ENCODE peak calls at places on chromosome 11, in four cellular contexts. One of them, this sample, is unnamed.

GRCh38 chr11:111586305-111586915 is 15.8 kb upstream of the SIK2 start:
- DNase-seq in GM12878: no peak
- DNase-seq in HepG2: peak; percentile 51
- DNase-seq in K562: peak; percentile 64
- DNase-seq in this sample: peak; percentile 56

GRCh38 chr11:128549256-128549944 is 38.0 kb downstream of the ETS1 start:
- DNase-seq in GM12878: no peak
- DNase-seq in HepG2: no peak
- DNase-seq in K562: no peak
- DNase-seq in this sample: no peak

GRCh38 chr11:57513911-57514537 is 1.5 kb downstream of the SLC43A1 start:
- DNase-seq in GM12878: no peak
- DNase-seq in HepG2: no peak
- DNase-seq in K562: peak; percentile 56
- DNase-seq in this sample: no peak

GRCh38 chr11:17273668-17274321 is 2.7 kb upstream of the NUCB2 start:
- DNase-seq in GM12878: no peak
- DNase-seq in HepG2: no peak
- DNase-seq in K562: peak; percentile 37
- DNase-seq in this sample: peak; percentile 43

GRCh38 chr11:251550-251949 is 14.8 kb downstream of the PSMD13 start:
- DNase-seq in GM12878: no peak
- DNase-seq in HepG2: no peak
- DNase-seq in K562: peak; percentile 27
- DNase-seq in this sample: no peak

GRCh38 chr11:73317373-73317772 is 9.3 kb downstream of the ARHGEF17 start:
- DNase-seq in GM12878: no peak
- DNase-seq in HepG2: no peak
- DNase-seq in K562: no peak
- DNase-seq in this sample: no peak

GRCh38 chr11:85740464-85741400 is 54.7 kb upstream of the CCDC89 start:
- DNase-seq in GM12878: no peak
- DNase-seq in HepG2: no peak
- DNase-seq in K562: no peak
- DNase-seq in this sample: no peak

GRCh38 chr11:17611503-17612220 is 64.6 kb downstream of the OTOG start:
- DNase-seq in GM12878: no peak
- DNase-seq in HepG2: no peak
- DNase-seq in K562: no peak
- DNase-seq in this sample: no peak

GRCh38 chr11:15113381-15113780 is 1.3 kb upstream of the INSC start:
- DNase-seq in GM12878: peak; percentile 73
- DNase-seq in HepG2: no peak
- DNase-seq in K562: no peak
- DNase-seq in this sample: no peak

GRCh38 chr11:119982517-119983239 is 155.2 kb downstream of the TRIM29 start:
- DNase-seq in GM12878: no peak
- DNase-seq in HepG2: no peak
- DNase-seq in K562: no peak
- DNase-seq in this sample: no peak

GRCh38 chr11:57485217-57486007 is 25.1 kb downstream of the RTN4RL2 start:
- DNase-seq in GM12878: no peak
- DNase-seq in HepG2: no peak
- DNase-seq in K562: no peak
- DNase-seq in this sample: no peak

GRCh38 chr11:122113836-122114235 is 2.2 kb downstream of the BLID start:
- DNase-seq in GM12878: no peak
- DNase-seq in HepG2: no peak
- DNase-seq in K562: no peak
- DNase-seq in this sample: no peak

GRCh38 chr11:112281776-112282175 is 21.1 kb upstream of the PLET1 start:
- DNase-seq in GM12878: no peak
- DNase-seq in HepG2: no peak
- DNase-seq in K562: no peak
- DNase-seq in this sample: no peak

GRCh38 chr11:65574963-65575567 is 788 bp upstream of the EHBP1L1 start:
- DNase-seq in GM12878: no peak
- DNase-seq in HepG2: no peak
- DNase-seq in K562: peak; percentile 92
- DNase-seq in this sample: no peak

GRCh38 chr11:113407163-113407562 is 19.6 kb downstream of the ANKK1 start:
- DNase-seq in GM12878: no peak
- DNase-seq in HepG2: no peak
- DNase-seq in K562: no peak
- DNase-seq in this sample: no peak

GRCh38 chr11:93740802-93741093 is 547 bp downstream of the TAF1D start:
- DNase-seq in GM12878: no peak
- DNase-seq in HepG2: peak; percentile 60
- DNase-seq in K562: peak; percentile 80
- DNase-seq in this sample: peak; percentile 35

GRCh38 chr11:61022311-61023085 is 51.0 kb downstream of the CD6 start:
- DNase-seq in GM12878: no peak
- DNase-seq in HepG2: no peak
- DNase-seq in K562: no peak
- DNase-seq in this sample: no peak

GRCh38 chr11:41010361-41011050 is 448.9 kb downstream of the LRRC4C start:
- DNase-seq in GM12878: no peak
- DNase-seq in HepG2: no peak
- DNase-seq in K562: no peak
- DNase-seq in this sample: no peak

GRCh38 chr11:8964324-8965320 is at the start of gene TMEM9B:
- DNase-seq in GM12878: peak; percentile 62
- DNase-seq in HepG2: peak; percentile 84
- DNase-seq in K562: peak; percentile 92
- DNase-seq in this sample: peak; percentile 87

GRCh38 chr11:15149050-15149449 is 34.3 kb downstream of the INSC start:
- DNase-seq in GM12878: no peak
- DNase-seq in HepG2: no peak
- DNase-seq in K562: no peak
- DNase-seq in this sample: no peak

GRCh38 chr11:114061053-114062049 is 1.8 kb downstream of the ZBTB16 start:
- DNase-seq in GM12878: no peak
- DNase-seq in HepG2: no peak
- DNase-seq in K562: no peak
- DNase-seq in this sample: no peak

GRCh38 chr11:68470304-68470811 is 9.8 kb downstream of the PPP6R3 start:
- DNase-seq in GM12878: no peak
- DNase-seq in HepG2: no peak
- DNase-seq in K562: peak; percentile 66
- DNase-seq in this sample: no peak

GRCh38 chr11:68472778-68473177 is 12.2 kb downstream of the PPP6R3 start:
- DNase-seq in GM12878: no peak
- DNase-seq in HepG2: no peak
- DNase-seq in K562: no peak
- DNase-seq in this sample: no peak

GRCh38 chr11:68469122-68469521 is 8.6 kb downstream of the PPP6R3 start:
- DNase-seq in GM12878: no peak
- DNase-seq in HepG2: peak; percentile 76
- DNase-seq in K562: no peak
- DNase-seq in this sample: no peak

GRCh38 chr11:68469642-68470041 is 9.1 kb downstream of the PPP6R3 start:
- DNase-seq in GM12878: no peak
- DNase-seq in HepG2: no peak
- DNase-seq in K562: no peak
- DNase-seq in this sample: no peak

GRCh38 chr11:68471360-68472340 is 11.1 kb downstream of the PPP6R3 start:
- DNase-seq in GM12878: peak; percentile 32
- DNase-seq in HepG2: no peak
- DNase-seq in K562: no peak
- DNase-seq in this sample: no peak
- H3K4me2 ChIP-seq in GM12878: peak overlapping the region; percentile 49
- H3K4me2 ChIP-seq in HepG2: no peak overlapping the region
- H3K4me2 ChIP-seq in K562: no peak overlapping the region
- H3K4me2 ChIP-seq in this sample: no peak overlapping the region

DNA sequence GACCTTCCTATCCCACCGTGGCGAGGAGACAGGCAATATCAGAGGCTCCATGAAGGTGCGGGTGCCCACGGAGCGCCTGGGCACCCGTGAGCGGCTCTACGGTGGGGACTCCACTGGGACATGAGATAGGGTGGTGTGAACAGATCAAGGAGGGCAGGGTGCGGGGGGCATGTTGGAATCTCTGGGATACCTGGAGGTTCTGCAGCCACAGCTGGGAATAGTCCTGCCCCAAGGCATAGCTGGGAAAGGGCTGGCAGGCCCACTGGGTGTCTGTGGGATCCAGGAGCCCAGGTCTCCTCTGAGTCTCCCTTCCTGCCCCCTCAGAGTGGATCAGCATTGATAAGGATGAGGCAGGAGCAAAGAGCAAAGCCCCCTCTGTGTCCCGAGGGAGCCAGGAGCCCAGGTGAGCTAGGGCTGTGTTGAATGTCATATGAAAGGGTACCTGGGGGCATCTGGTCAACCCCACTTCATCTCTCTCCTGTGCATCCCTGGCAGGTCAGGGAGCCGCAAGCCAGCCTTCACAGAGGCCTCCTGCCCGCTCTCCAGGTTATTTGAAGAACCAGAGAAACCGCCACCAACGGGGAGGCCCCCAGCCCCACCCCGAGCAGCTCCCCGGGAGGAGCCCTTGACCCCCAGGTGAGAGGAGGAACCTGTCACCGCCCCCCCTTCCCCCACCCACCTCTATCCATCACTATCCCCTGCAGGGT is 8.5 kb downstream of the PHOX2A start:
- DNase-seq in GM12878: no peak
- DNase-seq in HepG2: no peak
- DNase-seq in K562: no peak
- DNase-seq in this sample: no peak
- TF ChIP-seq JUNB in GM12878: no peak
- TF ChIP-seq JUNB in HepG2: no peak
- TF ChIP-seq JUNB in K562: no peak
- TF ChIP-seq JUNB in this sample: no peak

GRCh38 chr11:35042906-35043305 is 96.1 kb upstream of the CD44 start:
- DNase-seq in GM12878: no peak
- DNase-seq in HepG2: no peak
- DNase-seq in K562: no peak
- DNase-seq in this sample: no peak
- H3K9me3 ChIP-seq in GM12878: peaks cover 5% of the 10 kb centered on the region
- H3K9me3 ChIP-seq in HepG2: no peaks in the 10 kb centered on the region
- H3K9me3 ChIP-seq in K562: no peaks in the 10 kb centered on the region
- H3K9me3 ChIP-seq in this sample: no peaks in the 10 kb centered on the region

DNA sequence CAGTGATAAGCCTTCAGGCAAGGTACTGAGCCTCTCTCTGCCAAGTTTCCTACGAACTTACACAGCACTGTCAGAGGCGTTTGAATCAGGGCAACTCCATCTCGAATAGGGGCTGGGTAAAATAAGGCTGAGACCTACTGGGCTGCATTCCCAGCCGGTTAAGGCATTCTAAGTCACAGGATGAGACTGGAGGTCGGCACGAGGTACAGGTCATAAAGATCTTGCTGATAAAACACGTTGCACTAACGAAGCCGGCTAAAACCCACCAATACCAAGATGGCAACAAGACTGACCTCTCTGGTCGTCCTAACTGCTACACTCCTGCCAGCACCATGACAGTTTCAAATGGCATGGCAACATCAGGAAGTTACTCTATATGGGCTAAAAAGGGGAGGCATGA is 20.4 kb upstream of the POGLUT3 start:
- DNase-seq in GM12878: no peak
- DNase-seq in HepG2: no peak
- DNase-seq in K562: no peak
- DNase-seq in this sample: no peak
- H3K4me2 ChIP-seq in GM12878: no peak overlapping the region
- H3K4me2 ChIP-seq in HepG2: no peak overlapping the region
- H3K4me2 ChIP-seq in K562: no peak overlapping the region
- H3K4me2 ChIP-seq in this sample: no peak overlapping the region

DNA sequence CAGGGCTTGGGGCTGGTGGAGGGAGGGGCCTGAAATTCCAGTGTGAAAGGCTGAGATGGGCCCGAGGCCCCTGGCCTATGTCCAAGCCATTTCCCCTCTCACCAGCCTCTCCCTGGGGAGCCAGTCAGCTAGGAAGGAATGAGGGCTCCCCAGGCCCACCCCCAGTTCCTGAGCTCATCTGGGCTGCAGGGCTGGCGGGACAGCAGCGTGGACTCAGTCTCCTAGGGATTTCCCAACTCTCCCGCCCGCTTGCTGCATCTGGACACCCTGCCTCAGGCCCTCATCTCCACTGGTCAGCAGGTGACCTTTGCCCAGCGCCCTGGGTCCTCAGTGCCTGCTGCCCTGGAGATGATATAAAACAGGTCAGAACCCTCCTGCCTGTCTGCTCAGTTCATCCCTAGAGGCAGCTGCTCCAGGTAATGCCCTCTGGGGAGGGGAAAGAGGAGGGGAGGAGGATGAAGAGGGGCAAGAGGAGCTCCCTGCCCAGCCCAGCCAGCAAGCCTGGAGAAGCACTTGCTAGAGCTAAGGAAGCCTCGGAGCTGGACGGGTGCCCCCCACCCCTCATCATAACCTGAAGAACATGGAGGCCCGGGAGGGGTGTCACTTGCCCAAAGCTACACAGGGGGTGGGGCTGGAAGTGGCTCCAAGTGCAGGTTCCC is at the start of gene APOC3:
- DNase-seq in GM12878: no peak
- DNase-seq in HepG2: peak; percentile 85
- DNase-seq in K562: no peak
- DNase-seq in this sample: no peak
- TF ChIP-seq JUNB in GM12878: no peak
- TF ChIP-seq JUNB in HepG2: no peak
- TF ChIP-seq JUNB in K562: no peak
- TF ChIP-seq JUNB in this sample: no peak

This sample was measured in A549.